ENCODE peak calls at places on chromosome X, in six cellular contexts. One of them, this sample, is unnamed.

GRCh38 chrX:132956421-132957210 is 1.8 kb downstream of the HS6ST2 start:
- DNase-seq in suprapubic skin: no peak
- DNase-seq in HCT116: no peak
- DNase-seq in SK-N-SH: peak
- DNase-seq in K562: no peak
- DNase-seq in HepG2: no peak
- DNase-seq in this sample: no peak

GRCh38 chrX:137430984-137431475 is 134.9 kb upstream of the ZIC3 start:
- DNase-seq in HepG2: no peak
- DNase-seq in suprapubic skin: no peak
- DNase-seq in HCT116: no peak
- DNase-seq in K562: no peak
- DNase-seq in SK-N-SH: no peak
- DNase-seq in this sample: no peak

GRCh38 chrX:24629701-24630100 is 17.4 kb downstream of the PCYT1B start:
- DNase-seq in HCT116: no peak
- DNase-seq in SK-N-SH: no peak
- DNase-seq in suprapubic skin: no peak
- DNase-seq in K562: no peak
- DNase-seq in HepG2: no peak
- DNase-seq in this sample: no peak

GRCh38 chrX:50200907-50201306 is at the start of gene AKAP4:
- DNase-seq in HCT116: no peak
- DNase-seq in SK-N-SH: no peak
- DNase-seq in K562: no peak
- DNase-seq in HepG2: no peak
- DNase-seq in suprapubic skin: no peak
- DNase-seq in this sample: no peak

GRCh38 chrX:38055170-38055847 is 49.0 kb downstream of the SYTL5 start:
- DNase-seq in K562: no peak
- DNase-seq in HepG2: no peak
- DNase-seq in HCT116: no peak
- DNase-seq in suprapubic skin: no peak
- DNase-seq in SK-N-SH: no peak
- DNase-seq in this sample: no peak

GRCh38 chrX:84219551-84219950 is 31.6 kb upstream of the RPS6KA6 start:
- DNase-seq in K562: no peak
- DNase-seq in suprapubic skin: no peak
- DNase-seq in HepG2: no peak
- DNase-seq in HCT116: no peak
- DNase-seq in SK-N-SH: no peak
- DNase-seq in this sample: no peak

GRCh38 chrX:139106111-139106510 is 394.6 kb upstream of the FGF13 start:
- DNase-seq in K562: no peak
- DNase-seq in suprapubic skin: no peak
- DNase-seq in HepG2: no peak
- DNase-seq in SK-N-SH: no peak
- DNase-seq in HCT116: no peak
- DNase-seq in this sample: no peak

GRCh38 chrX:21741869-21742701 is 15.8 kb downstream of the SMPX start:
- DNase-seq in suprapubic skin: no peak
- DNase-seq in HCT116: no peak
- DNase-seq in HepG2: no peak
- DNase-seq in K562: no peak
- DNase-seq in SK-N-SH: no peak
- DNase-seq in this sample: no peak

GRCh38 chrX:154734101-154734781 is 16.6 kb downstream of the GAB3 start:
- DNase-seq in SK-N-SH: no peak
- DNase-seq in HCT116: no peak
- DNase-seq in HepG2: no peak
- DNase-seq in K562: no peak
- DNase-seq in suprapubic skin: no peak
- DNase-seq in this sample: no peak
- TF ChIP-seq POLR2AphosphoS5 in SK-N-SH: no peak
- TF ChIP-seq POLR2AphosphoS5 in HCT116: no peak
- TF ChIP-seq POLR2AphosphoS5 in HepG2: no peak
- TF ChIP-seq POLR2AphosphoS5 in K562: no peak
- TF ChIP-seq POLR2AphosphoS5 in suprapubic skin: no peak
- TF ChIP-seq POLR2AphosphoS5 in this sample: no peak

DNA sequence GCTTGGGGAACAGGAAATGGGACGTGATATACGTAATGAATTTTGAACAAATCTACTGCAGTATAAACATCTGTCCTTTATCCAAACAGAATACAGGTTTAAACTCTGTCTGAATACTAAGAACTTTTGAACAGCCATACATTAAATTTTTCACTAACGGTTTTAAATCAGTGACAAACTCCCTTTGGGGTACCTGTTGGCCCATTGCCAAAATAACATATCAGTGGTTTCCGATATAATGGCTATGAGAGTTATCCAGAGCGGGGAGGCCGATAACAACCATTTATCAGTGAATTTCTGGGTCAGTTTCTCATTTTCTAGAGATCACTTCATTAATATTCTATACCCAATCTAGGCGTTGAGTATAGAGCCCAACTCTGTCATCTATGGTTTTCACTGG is 5.2 kb downstream of the SPIN2A start:
- DNase-seq in suprapubic skin: no peak
- DNase-seq in HepG2: no peak
- DNase-seq in HCT116: no peak
- DNase-seq in SK-N-SH: no peak
- DNase-seq in K562: no peak
- DNase-seq in this sample: no peak
- H3K4me3 ChIP-seq in suprapubic skin: no peak
- H3K4me3 ChIP-seq in HepG2: no peak
- H3K4me3 ChIP-seq in HCT116: no peak
- H3K4me3 ChIP-seq in SK-N-SH: no peak
- H3K4me3 ChIP-seq in K562: no peak
- H3K4me3 ChIP-seq in this sample: no peak

GRCh38 chrX:152958047-152958446 is 35.9 kb downstream of the PNMA5 start:
- DNase-seq in suprapubic skin: no peak
- DNase-seq in SK-N-SH: no peak
- DNase-seq in K562: no peak
- DNase-seq in HepG2: no peak
- DNase-seq in HCT116: no peak
- DNase-seq in this sample: no peak
- TF ChIP-seq CTCF in suprapubic skin: no peak
- TF ChIP-seq CTCF in SK-N-SH: no peak
- TF ChIP-seq CTCF in K562: no peak
- TF ChIP-seq CTCF in HepG2: no peak
- TF ChIP-seq CTCF in HCT116: no peak
- TF ChIP-seq CTCF in this sample: no peak

DNA sequence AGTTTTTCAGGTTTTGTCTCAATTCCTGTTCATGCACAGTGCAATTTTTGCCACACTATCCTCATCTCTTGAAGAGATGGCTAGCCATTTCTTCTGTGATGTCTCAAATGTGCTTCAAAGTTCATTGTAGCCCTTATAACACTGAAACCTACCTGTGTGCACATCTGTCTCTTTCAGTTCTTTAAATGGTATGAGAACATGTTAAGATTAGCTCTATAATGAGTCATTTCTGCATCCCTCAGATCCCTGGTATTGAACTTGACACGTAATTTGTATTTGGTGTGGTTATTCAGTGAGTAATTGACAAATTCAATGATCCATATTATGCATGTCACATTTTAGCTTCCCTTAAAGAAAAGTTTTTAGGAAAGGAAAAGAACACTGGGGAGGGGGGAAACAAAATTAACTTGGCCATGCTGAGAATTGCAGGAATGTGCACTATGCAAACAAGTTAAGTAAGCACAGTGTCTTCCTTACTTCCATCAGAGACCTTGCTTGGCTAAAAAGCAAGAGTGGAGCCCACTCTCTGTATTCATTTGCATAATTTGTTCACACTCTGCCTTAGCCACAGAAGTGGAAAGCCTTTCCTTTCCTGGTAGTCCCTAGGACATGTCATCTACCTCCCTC is 659.8 kb upstream of the MAGEB2 start:
- DNase-seq in HCT116: no peak
- DNase-seq in SK-N-SH: no peak
- DNase-seq in suprapubic skin: no peak
- DNase-seq in K562: no peak
- DNase-seq in HepG2: no peak
- DNase-seq in this sample: no peak
- TF ChIP-seq POLR2AphosphoS5 in HCT116: no peak
- TF ChIP-seq POLR2AphosphoS5 in SK-N-SH: no peak
- TF ChIP-seq POLR2AphosphoS5 in suprapubic skin: no peak
- TF ChIP-seq POLR2AphosphoS5 in K562: no peak
- TF ChIP-seq POLR2AphosphoS5 in HepG2: no peak
- TF ChIP-seq POLR2AphosphoS5 in this sample: no peak

GRCh38 chrX:9542106-9542764 is 77.4 kb downstream of the TBL1X start:
- DNase-seq in suprapubic skin: no peak
- DNase-seq in K562: no peak
- DNase-seq in HCT116: no peak
- DNase-seq in SK-N-SH: peak
- DNase-seq in HepG2: no peak
- DNase-seq in this sample: no peak

GRCh38 chrX:9537781-9538180 is 72.9 kb downstream of the TBL1X start:
- DNase-seq in suprapubic skin: no peak
- DNase-seq in SK-N-SH: no peak
- DNase-seq in HCT116: no peak
- DNase-seq in HepG2: no peak
- DNase-seq in K562: no peak
- DNase-seq in this sample: no peak

GRCh38 chrX:9538544-9539045 is 73.7 kb downstream of the TBL1X start:
- DNase-seq in SK-N-SH: peak
- DNase-seq in HepG2: peak
- DNase-seq in HCT116: no peak
- DNase-seq in suprapubic skin: no peak
- DNase-seq in K562: no peak
- DNase-seq in this sample: no peak

GRCh38 chrX:9542765-9543119 is 77.9 kb downstream of the TBL1X start:
- DNase-seq in HCT116: no peak
- DNase-seq in suprapubic skin: no peak
- DNase-seq in K562: no peak
- DNase-seq in HepG2: no peak
- DNase-seq in SK-N-SH: no peak
- DNase-seq in this sample: no peak

DNA sequence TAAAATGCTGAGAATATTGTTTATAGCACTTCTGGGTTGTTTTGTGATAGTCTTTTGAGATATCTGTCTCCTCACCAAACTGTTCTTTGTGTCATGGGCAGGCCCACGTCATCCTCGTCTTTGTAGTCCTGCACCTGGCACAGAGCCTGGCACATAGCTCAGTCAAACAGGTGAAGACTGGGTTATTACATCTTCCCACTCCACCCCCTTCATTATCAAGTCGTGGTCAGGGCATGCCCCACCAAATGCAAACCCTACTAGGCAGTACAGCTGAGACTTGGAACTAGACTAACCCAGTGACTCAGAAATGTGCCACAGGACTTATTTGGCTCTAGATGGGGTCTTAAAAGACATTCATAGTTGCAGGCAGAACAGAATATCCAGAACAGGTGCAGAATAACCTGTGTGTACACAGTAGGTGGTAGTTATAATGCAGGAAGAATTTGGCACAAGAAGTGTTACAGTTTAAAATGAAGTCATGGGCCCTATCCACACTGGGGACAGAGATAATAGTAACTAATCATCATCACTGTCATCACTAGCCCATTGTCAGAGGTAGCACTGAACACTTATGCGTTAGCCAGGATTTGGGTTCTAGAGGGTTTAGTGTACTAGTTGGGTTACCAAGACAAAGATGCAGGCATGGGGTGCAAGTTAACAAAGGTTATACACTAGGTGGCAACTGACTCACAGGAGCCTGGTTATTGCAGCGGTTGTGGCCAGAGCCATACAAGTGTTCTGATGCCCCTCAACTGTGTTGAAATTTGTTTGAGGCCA is 74.9 kb downstream of the TBL1X start:
- DNase-seq in HCT116: no peak
- DNase-seq in K562: no peak
- DNase-seq in SK-N-SH: no peak
- DNase-seq in suprapubic skin: no peak
- DNase-seq in HepG2: no peak
- DNase-seq in this sample: peak
- H3K4me3 ChIP-seq in HCT116: no peak
- H3K4me3 ChIP-seq in K562: no peak
- H3K4me3 ChIP-seq in SK-N-SH: no peak
- H3K4me3 ChIP-seq in suprapubic skin: no peak
- H3K4me3 ChIP-seq in HepG2: no peak
- H3K4me3 ChIP-seq in this sample: no peak

DNA sequence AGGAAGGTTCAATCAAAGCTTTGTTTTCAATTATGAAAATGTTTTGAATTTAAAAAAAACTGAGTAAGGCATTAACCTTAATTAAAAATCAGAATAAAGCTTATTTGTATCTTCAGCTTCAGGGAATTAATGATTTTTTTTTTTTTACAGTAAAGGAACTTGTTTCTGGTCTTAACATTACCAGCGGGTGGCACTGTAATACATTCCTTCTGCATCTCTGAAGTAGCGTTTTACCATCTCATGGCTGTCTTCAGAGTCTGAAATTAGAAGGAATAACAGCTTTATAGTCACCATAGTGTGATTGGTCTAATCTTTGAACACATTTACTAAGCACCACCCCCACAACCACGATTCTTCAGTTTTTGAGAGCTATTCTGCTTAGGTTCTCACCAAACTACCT is 102.6 kb downstream of the IL1RAPL2 start:
- DNase-seq in SK-N-SH: no peak
- DNase-seq in K562: no peak
- DNase-seq in HCT116: no peak
- DNase-seq in suprapubic skin: no peak
- DNase-seq in HepG2: no peak
- DNase-seq in this sample: no peak
- TF ChIP-seq CTCF in SK-N-SH: peak
- TF ChIP-seq CTCF in K562: no peak
- TF ChIP-seq CTCF in HCT116: no peak
- TF ChIP-seq CTCF in suprapubic skin: no peak
- TF ChIP-seq CTCF in HepG2: no peak
- TF ChIP-seq CTCF in this sample: no peak

DNA sequence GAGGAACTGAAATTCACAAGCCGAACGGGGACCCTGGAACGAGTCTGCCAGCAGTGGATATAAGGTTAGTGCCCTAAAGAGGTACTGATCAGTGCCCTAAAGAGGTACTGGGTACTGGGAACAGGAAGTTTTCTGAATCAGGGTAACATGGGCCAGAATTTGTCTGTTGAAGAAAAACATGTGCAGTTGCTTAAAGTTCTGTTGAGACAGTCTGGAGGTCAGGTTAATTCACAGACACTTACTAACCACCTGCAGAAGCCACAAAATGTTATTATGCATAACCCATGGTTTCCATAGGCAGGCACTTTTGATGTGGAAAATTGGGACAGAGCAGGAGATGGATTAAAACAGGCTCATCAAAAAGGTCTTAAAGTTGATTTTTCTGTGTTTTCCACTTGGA is 17.9 kb downstream of the SPIN2B start:
- DNase-seq in suprapubic skin: no peak
- DNase-seq in HepG2: no peak
- DNase-seq in HCT116: no peak
- DNase-seq in SK-N-SH: no peak
- DNase-seq in K562: no peak
- DNase-seq in this sample: no peak
- TF ChIP-seq POLR2AphosphoS5 in suprapubic skin: no peak
- TF ChIP-seq POLR2AphosphoS5 in HepG2: no peak
- TF ChIP-seq POLR2AphosphoS5 in HCT116: no peak
- TF ChIP-seq POLR2AphosphoS5 in SK-N-SH: no peak
- TF ChIP-seq POLR2AphosphoS5 in K562: no peak
- TF ChIP-seq POLR2AphosphoS5 in this sample: no peak

GRCh38 chrX:9789555-9789954 is 3.3 kb downstream of the SHROOM2 start:
- DNase-seq in HepG2: no peak
- DNase-seq in HCT116: no peak
- DNase-seq in SK-N-SH: no peak
- DNase-seq in suprapubic skin: no peak
- DNase-seq in K562: no peak
- DNase-seq in this sample: no peak
- H3K4me3 ChIP-seq in HepG2: no peak
- H3K4me3 ChIP-seq in HCT116: no peak
- H3K4me3 ChIP-seq in SK-N-SH: no peak
- H3K4me3 ChIP-seq in suprapubic skin: no peak
- H3K4me3 ChIP-seq in K562: no peak
- H3K4me3 ChIP-seq in this sample: no peak